ENCODE peak calls at places on chromosomes 7 and 10, in five cellular contexts. One of them, this sample, is unnamed. For H3K4me1, the result is how much of the 10 kb centered on the place peaks cover.

GRCh38 chr10:43846187-43846680 is 197.6 kb upstream of the ZNF32 start:
- DNase-seq in IMR-90: peak
- DNase-seq in HCT116: no peak
- DNase-seq in PC-3: no peak
- DNase-seq in MM.1S: no peak
- DNase-seq in this sample: no peak

GRCh38 chr10:978826-979421 is 9.3 kb upstream of the GTPBP4 start:
- DNase-seq in IMR-90: no peak
- DNase-seq in HCT116: no peak
- DNase-seq in PC-3: no peak
- DNase-seq in MM.1S: no peak
- DNase-seq in this sample: no peak

GRCh38 chr10:15216700-15217099 is 48.2 kb upstream of the NMT2 start:
- DNase-seq in IMR-90: no peak
- DNase-seq in HCT116: no peak
- DNase-seq in PC-3: no peak
- DNase-seq in MM.1S: no peak
- DNase-seq in this sample: no peak

GRCh38 chr10:116836087-116836486 is 13.2 kb upstream of the ENO4 start:
- DNase-seq in IMR-90: no peak
- DNase-seq in HCT116: no peak
- DNase-seq in PC-3: no peak
- DNase-seq in MM.1S: no peak
- DNase-seq in this sample: no peak

GRCh38 chr7:83410989-83411591 is 237.8 kb downstream of the SEMA3E start:
- DNase-seq in IMR-90: peak
- DNase-seq in HCT116: peak
- DNase-seq in PC-3: peak
- DNase-seq in MM.1S: peak
- DNase-seq in this sample: no peak

GRCh38 chr10:17710181-17710580 is 41.8 kb upstream of the TMEM236 start:
- DNase-seq in IMR-90: no peak
- DNase-seq in HCT116: no peak
- DNase-seq in PC-3: no peak
- DNase-seq in MM.1S: no peak
- DNase-seq in this sample: no peak

GRCh38 chr7:28722684-28723083 is 235.4 kb downstream of the TRIL start:
- DNase-seq in IMR-90: no peak
- DNase-seq in HCT116: no peak
- DNase-seq in PC-3: no peak
- DNase-seq in MM.1S: no peak
- DNase-seq in this sample: no peak

GRCh38 chr7:32532086-32532485 is 36.8 kb downstream of the AVL9 start:
- DNase-seq in IMR-90: no peak
- DNase-seq in HCT116: no peak
- DNase-seq in PC-3: peak
- DNase-seq in MM.1S: no peak
- DNase-seq in this sample: no peak

GRCh38 chr7:115356139-115356746 is 434.3 kb downstream of the MDFIC start:
- DNase-seq in IMR-90: peak
- DNase-seq in HCT116: peak
- DNase-seq in PC-3: peak
- DNase-seq in MM.1S: peak
- DNase-seq in this sample: no peak

GRCh38 chr7:47617131-47617530 is 35.2 kb upstream of the TNS3 start:
- DNase-seq in IMR-90: no peak
- DNase-seq in HCT116: no peak
- DNase-seq in PC-3: no peak
- DNase-seq in MM.1S: no peak
- DNase-seq in this sample: no peak

DNA sequence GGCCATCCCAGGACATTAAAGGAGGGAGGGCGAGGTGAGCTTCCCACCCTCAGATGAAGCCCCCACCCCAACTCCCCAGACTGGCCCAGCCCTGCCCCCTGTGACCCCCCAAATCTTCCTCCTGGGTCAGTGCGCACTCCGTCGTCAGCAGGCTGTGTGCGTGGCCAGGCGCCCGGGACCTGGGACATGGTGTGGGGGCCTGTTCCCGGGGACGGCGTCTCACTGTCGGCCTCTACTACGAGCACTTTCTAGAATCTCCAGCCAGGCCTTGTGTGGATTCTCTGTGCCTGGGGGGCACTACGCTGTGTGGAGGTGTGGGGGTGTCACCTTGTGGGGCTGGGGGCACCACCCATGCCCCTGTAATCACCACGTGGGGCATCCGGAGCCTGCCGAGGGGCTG is 9.8 kb downstream of the PWWP2B start:
- DNase-seq in IMR-90: no peak
- DNase-seq in HCT116: no peak
- DNase-seq in PC-3: no peak
- DNase-seq in MM.1S: no peak
- DNase-seq in this sample: no peak
- H3K9ac ChIP-seq in IMR-90: no peak
- H3K9ac ChIP-seq in HCT116: peak
- H3K9ac ChIP-seq in PC-3: peak
- H3K9ac ChIP-seq in MM.1S: no peak
- H3K9ac ChIP-seq in this sample: no peak

DNA sequence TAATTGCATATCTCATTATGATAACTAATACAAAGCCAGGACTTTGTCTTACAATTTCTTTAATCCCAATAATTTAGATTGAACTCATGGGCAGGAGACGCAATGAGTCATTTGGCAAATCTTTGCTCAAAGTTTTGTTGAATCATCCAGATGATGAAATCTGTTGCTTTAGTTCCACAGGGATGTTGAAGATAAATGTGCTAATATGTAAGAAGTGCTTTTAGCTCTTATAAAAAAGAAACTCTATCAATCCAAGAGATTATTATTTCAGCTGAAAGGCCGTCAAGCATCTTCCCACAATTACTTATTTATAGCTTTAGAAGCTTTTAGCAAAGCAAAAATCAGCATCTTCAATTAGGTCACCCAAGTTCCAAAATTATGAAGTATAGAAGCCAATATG is 36.8 kb upstream of the ANK3 start:
- DNase-seq in IMR-90: peak
- DNase-seq in HCT116: no peak
- DNase-seq in PC-3: peak
- DNase-seq in MM.1S: no peak
- DNase-seq in this sample: no peak
- H3K4me1 ChIP-seq in IMR-90: under half
- H3K4me1 ChIP-seq in HCT116: under half
- H3K4me1 ChIP-seq in PC-3: half or more
- H3K4me1 ChIP-seq in MM.1S: under half
- H3K4me1 ChIP-seq in this sample: half or more

DNA sequence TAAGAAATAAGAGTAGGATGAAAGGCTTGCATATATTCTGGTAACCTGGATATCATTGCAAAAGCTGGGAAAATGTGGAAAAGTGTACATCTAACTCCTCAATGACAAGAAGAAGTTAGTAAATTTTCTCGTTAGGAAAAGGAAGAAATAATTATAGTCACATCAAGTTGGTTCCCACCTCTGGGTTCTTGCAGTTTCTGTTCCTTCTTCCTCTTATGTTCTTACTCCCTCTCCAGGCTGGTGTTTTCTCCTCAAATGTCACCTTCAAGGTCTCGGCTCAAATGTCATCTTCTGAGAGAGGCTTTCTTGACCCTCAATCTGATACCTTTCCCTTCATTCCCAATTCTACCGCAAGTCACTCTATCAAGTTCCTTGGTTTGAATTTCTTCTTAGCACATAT is 64.4 kb downstream of the ENTPD1 start:
- DNase-seq in IMR-90: no peak
- DNase-seq in HCT116: no peak
- DNase-seq in PC-3: no peak
- DNase-seq in MM.1S: no peak
- DNase-seq in this sample: no peak
- H3K4me2 ChIP-seq in IMR-90: no peak
- H3K4me2 ChIP-seq in HCT116: no peak
- H3K4me2 ChIP-seq in PC-3: no peak
- H3K4me2 ChIP-seq in MM.1S: no peak
- H3K4me2 ChIP-seq in this sample: no peak

DNA sequence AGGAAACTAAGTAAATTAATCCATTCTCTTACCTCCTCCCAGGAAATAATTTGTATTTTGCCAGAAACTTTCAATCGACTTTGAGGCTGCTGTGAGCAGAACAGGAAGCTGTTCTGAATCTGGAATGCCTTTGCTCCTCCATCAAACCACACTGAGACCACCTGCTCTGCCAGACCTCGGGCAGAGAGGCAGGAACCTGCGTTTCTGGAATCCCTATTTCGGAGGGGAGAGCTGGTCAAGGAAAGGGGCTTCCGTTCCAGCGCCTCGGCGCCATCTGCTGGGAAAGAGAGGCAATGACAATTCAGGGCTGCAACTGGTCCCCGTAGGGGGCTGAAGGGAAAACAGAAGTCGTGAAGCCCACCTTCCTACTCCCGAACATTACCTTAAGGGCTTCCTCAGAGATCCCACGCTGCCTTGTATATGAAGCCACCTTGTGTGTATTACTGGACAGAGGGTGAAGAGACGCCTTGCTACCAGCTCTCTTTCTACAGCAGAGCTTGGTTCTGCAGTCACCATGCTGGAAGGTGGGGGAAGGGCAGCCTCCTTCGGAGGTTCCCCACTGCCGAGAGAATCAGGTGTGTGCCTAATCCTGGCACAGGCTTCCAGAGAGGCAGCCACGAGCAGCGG is 31.2 kb downstream of the ZNF467 start:
- DNase-seq in IMR-90: peak
- DNase-seq in HCT116: peak
- DNase-seq in PC-3: peak
- DNase-seq in MM.1S: peak
- DNase-seq in this sample: no peak
- H3K9ac ChIP-seq in IMR-90: no peak
- H3K9ac ChIP-seq in HCT116: peak
- H3K9ac ChIP-seq in PC-3: peak
- H3K9ac ChIP-seq in MM.1S: peak
- H3K9ac ChIP-seq in this sample: no peak

GRCh38 chr7:107890962-107891618 is at the start of gene DLD:
- DNase-seq in IMR-90: peak
- DNase-seq in HCT116: peak
- DNase-seq in PC-3: peak
- DNase-seq in MM.1S: peak
- DNase-seq in this sample: no peak
- H3K4me1 ChIP-seq in IMR-90: under half
- H3K4me1 ChIP-seq in HCT116: under half
- H3K4me1 ChIP-seq in PC-3: under half
- H3K4me1 ChIP-seq in MM.1S: under half
- H3K4me1 ChIP-seq in this sample: under half

GRCh38 chr10:78894089-78894840 is 174.5 kb upstream of the ZMIZ1 start:
- DNase-seq in IMR-90: no peak
- DNase-seq in HCT116: no peak
- DNase-seq in PC-3: no peak
- DNase-seq in MM.1S: no peak
- DNase-seq in this sample: no peak
- H3K4me2 ChIP-seq in IMR-90: no peak
- H3K4me2 ChIP-seq in HCT116: no peak
- H3K4me2 ChIP-seq in PC-3: no peak
- H3K4me2 ChIP-seq in MM.1S: no peak
- H3K4me2 ChIP-seq in this sample: no peak

DNA sequence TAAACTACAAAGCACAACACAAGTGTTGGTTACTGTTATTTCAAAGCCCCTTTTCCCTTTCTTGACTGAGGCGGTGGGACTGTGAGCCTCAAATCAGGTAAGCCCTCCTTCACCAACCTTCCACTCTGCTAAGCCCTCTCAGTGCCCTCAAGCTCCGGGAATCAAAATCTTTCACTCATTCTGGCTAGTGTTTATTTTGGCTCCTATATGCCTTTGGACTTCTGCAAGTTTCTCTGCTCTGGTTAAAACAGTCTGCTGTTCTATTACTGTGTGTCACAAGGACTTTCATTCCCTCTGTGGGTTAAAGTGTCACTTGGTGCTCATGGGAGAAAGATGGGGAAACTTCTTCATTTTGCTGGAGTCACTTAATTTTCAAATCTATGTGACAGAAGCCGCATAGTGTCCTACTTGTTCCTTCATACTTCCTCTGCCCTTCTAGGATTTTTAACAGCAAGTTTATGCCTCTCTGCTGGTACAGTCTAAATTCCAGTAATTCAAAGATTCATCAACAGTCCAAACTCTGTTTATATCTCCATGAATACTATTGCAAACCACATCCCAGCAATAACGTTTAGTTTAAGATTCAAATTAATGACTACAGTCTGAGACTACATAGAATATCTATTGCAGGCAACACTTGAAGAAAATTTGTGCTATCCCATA is 61.3 kb downstream of the CD36 start:
- DNase-seq in IMR-90: peak
- DNase-seq in HCT116: no peak
- DNase-seq in PC-3: no peak
- DNase-seq in MM.1S: no peak
- DNase-seq in this sample: no peak
- H3K9ac ChIP-seq in IMR-90: peak
- H3K9ac ChIP-seq in HCT116: no peak
- H3K9ac ChIP-seq in PC-3: no peak
- H3K9ac ChIP-seq in MM.1S: no peak
- H3K9ac ChIP-seq in this sample: no peak

DNA sequence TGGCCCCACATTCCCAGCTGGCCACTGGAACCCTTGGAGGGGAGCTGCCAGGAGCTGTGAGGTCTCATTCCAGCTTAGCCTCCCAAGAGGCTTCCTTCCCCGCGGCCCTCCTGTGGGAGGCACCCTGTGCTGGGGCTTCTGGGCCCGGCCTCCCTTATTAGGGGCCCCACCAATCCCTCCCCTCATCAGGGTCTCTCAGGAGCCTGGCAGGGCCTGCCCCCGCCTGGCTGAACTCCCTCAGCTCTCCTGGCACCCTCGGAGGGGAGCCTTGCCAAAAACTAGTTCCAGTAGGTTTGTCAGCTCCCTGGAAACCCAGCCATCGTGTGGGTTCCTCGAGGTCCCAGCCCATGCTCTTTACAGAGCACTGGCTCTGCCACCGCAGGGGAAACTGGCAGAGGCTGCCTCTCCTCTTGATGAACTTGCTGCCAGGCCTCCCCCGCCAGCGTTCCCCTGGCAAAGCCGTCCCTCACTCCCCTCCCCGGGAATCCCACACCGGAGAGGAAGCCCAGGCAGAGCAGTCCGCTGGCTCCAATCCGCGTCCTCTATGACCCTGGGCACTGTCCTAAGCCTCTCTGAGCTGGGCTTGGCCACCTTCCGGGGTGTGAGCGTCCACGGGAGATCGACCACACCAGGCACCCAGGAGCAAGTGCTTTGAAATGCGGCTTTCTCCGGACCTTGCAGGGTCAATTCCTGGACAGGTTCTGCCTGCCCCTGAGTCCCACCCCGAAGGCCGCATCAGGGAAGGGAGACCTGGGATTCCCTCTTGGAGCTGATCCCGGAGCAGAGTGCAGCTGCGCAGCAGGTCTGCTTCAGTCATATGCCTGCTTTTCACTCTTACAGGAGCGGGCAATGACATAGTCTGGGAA is 139.8 kb downstream of the ARHGAP22 start:
- DNase-seq in IMR-90: no peak
- DNase-seq in HCT116: no peak
- DNase-seq in PC-3: no peak
- DNase-seq in MM.1S: no peak
- DNase-seq in this sample: no peak
- H3K4me1 ChIP-seq in IMR-90: under half
- H3K4me1 ChIP-seq in HCT116: under half
- H3K4me1 ChIP-seq in PC-3: under half
- H3K4me1 ChIP-seq in MM.1S: under half
- H3K4me1 ChIP-seq in this sample: under half

GRCh38 chr10:71316081-71316785 is 2.8 kb upstream of the SLC29A3 start:
- DNase-seq in IMR-90: peak
- DNase-seq in HCT116: no peak
- DNase-seq in PC-3: no peak
- DNase-seq in MM.1S: peak
- DNase-seq in this sample: no peak
- H3K4me2 ChIP-seq in IMR-90: no peak
- H3K4me2 ChIP-seq in HCT116: no peak
- H3K4me2 ChIP-seq in PC-3: no peak
- H3K4me2 ChIP-seq in MM.1S: peak
- H3K4me2 ChIP-seq in this sample: no peak